ENCODE peak calls at places on chromosome 11, in ten cellular contexts. One of them, this sample, is unnamed.

GRCh38 chr11:118615282-118615979 is 8.0 kb downstream of the PHLDB1 start:
- DNase-seq in tibial nerve: no peak
- DNase-seq in lower lobe of right lung: peak; percentile 41
- DNase-seq in left ventricle myocardium inferior: no peak
- DNase-seq in right lobe of liver: no peak
- DNase-seq in Caco-2: peak; percentile 90
- DNase-seq in heart left ventricle: no peak
- DNase-seq in fibroblast of lung: no peak
- DNase-seq in PC-9: peak; percentile 75
- DNase-seq in RWPE2: no peak
- DNase-seq in this sample: peak; percentile 49

GRCh38 chr11:22130462-22131053 is 62.3 kb upstream of the ANO5 start:
- DNase-seq in tibial nerve: no peak
- DNase-seq in lower lobe of right lung: no peak
- DNase-seq in left ventricle myocardium inferior: no peak
- DNase-seq in right lobe of liver: no peak
- DNase-seq in Caco-2: no peak
- DNase-seq in heart left ventricle: no peak
- DNase-seq in fibroblast of lung: no peak
- DNase-seq in PC-9: no peak
- DNase-seq in RWPE2: no peak
- DNase-seq in this sample: no peak

GRCh38 chr11:75072582-75072981 is 24.1 kb downstream of the OR2AT4 start:
- DNase-seq in tibial nerve: no peak
- DNase-seq in lower lobe of right lung: no peak
- DNase-seq in left ventricle myocardium inferior: no peak
- DNase-seq in right lobe of liver: no peak
- DNase-seq in Caco-2: no peak
- DNase-seq in heart left ventricle: no peak
- DNase-seq in fibroblast of lung: no peak
- DNase-seq in PC-9: no peak
- DNase-seq in RWPE2: no peak
- DNase-seq in this sample: no peak

GRCh38 chr11:47991266-47991830 is 11.0 kb downstream of the PTPRJ start:
- DNase-seq in tibial nerve: no peak
- DNase-seq in lower lobe of right lung: peak; percentile 55
- DNase-seq in left ventricle myocardium inferior: no peak
- DNase-seq in right lobe of liver: no peak
- DNase-seq in Caco-2: no peak
- DNase-seq in heart left ventricle: no peak
- DNase-seq in fibroblast of lung: no peak
- DNase-seq in PC-9: peak; percentile 70
- DNase-seq in RWPE2: no peak
- DNase-seq in this sample: no peak

GRCh38 chr11:2665747-2666710 is 33.8 kb downstream of the KCNQ1OT1 start:
- DNase-seq in tibial nerve: peak; percentile 25
- DNase-seq in lower lobe of right lung: no peak
- DNase-seq in left ventricle myocardium inferior: no peak
- DNase-seq in right lobe of liver: no peak
- DNase-seq in Caco-2: no peak
- DNase-seq in heart left ventricle: peak; percentile 29
- DNase-seq in fibroblast of lung: no peak
- DNase-seq in PC-9: no peak
- DNase-seq in RWPE2: no peak
- DNase-seq in this sample: no peak

GRCh38 chr11:73034777-73035176 is 107.3 kb downstream of the FCHSD2 start:
- DNase-seq in tibial nerve: no peak
- DNase-seq in lower lobe of right lung: no peak
- DNase-seq in left ventricle myocardium inferior: no peak
- DNase-seq in right lobe of liver: no peak
- DNase-seq in Caco-2: no peak
- DNase-seq in heart left ventricle: no peak
- DNase-seq in fibroblast of lung: no peak
- DNase-seq in PC-9: no peak
- DNase-seq in RWPE2: no peak
- DNase-seq in this sample: no peak

GRCh38 chr11:46159694-46160093 is 38.4 kb upstream of the PHF21A start:
- DNase-seq in tibial nerve: no peak
- DNase-seq in lower lobe of right lung: no peak
- DNase-seq in left ventricle myocardium inferior: no peak
- DNase-seq in right lobe of liver: no peak
- DNase-seq in Caco-2: peak; percentile 51
- DNase-seq in heart left ventricle: no peak
- DNase-seq in fibroblast of lung: no peak
- DNase-seq in PC-9: peak; percentile 84
- DNase-seq in RWPE2: peak; percentile 82
- DNase-seq in this sample: no peak

GRCh38 chr11:34068098-34068497 is 16.6 kb downstream of the CAPRIN1 start:
- DNase-seq in tibial nerve: no peak
- DNase-seq in lower lobe of right lung: no peak
- DNase-seq in left ventricle myocardium inferior: no peak
- DNase-seq in right lobe of liver: no peak
- DNase-seq in Caco-2: no peak
- DNase-seq in heart left ventricle: no peak
- DNase-seq in fibroblast of lung: peak; percentile 63
- DNase-seq in PC-9: no peak
- DNase-seq in RWPE2: no peak
- DNase-seq in this sample: no peak

DNA sequence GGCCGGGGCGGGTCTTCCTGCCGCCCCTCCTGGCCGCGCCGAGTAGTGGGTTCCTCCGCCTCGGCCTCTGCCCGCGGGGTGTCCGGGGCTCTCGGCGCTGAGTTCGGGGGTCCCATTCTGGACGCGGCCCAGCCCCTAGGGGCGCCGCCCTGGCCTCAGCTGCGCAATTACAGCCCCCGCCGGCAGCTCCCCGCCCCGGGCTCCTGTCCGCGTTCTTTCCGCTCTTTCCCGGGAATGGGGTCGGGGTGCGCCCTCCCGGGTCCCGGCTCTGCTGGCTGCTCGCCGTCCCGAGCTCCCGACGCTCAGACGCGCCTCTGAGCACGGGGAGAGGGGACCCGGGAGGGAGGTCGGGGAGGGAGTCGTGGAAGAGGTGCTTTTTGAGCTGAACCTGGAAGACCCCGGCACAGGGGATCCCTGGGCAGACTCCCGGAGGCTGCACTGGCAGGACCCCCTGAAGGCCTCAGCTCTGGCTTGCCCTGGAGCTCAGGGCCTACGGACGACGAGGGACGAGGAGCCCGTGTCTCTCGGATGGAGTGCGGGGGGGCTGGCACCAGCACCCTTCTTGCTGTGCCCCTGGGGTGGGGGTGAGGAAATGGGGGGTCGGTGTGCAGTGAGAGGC is 543 bp downstream of the TSPAN4 start:
- DNase-seq in tibial nerve: no peak
- DNase-seq in lower lobe of right lung: no peak
- DNase-seq in left ventricle myocardium inferior: no peak
- DNase-seq in right lobe of liver: no peak
- DNase-seq in Caco-2: no peak
- DNase-seq in heart left ventricle: no peak
- DNase-seq in fibroblast of lung: no peak
- DNase-seq in PC-9: no peak
- DNase-seq in RWPE2: no peak
- DNase-seq in this sample: no peak
- H3K4me1 ChIP-seq in tibial nerve: peaks cover 81% of the 10 kb centered on the region
- H3K4me1 ChIP-seq in lower lobe of right lung: peaks cover 77% of the 10 kb centered on the region
- H3K4me1 ChIP-seq in left ventricle myocardium inferior: peaks cover 97% of the 10 kb centered on the region
- H3K4me1 ChIP-seq in right lobe of liver: peaks cover 8% of the 10 kb centered on the region
- H3K4me1 ChIP-seq in Caco-2: peaks cover 30% of the 10 kb centered on the region
- H3K4me1 ChIP-seq in heart left ventricle: peaks cover 7% of the 10 kb centered on the region
- H3K4me1 ChIP-seq in fibroblast of lung: peaks cover 34% of the 10 kb centered on the region
- H3K4me1 ChIP-seq in PC-9: peaks cover 20% of the 10 kb centered on the region
- H3K4me1 ChIP-seq in RWPE2: peaks cover 24% of the 10 kb centered on the region
- H3K4me1 ChIP-seq in this sample: no peaks in the 10 kb centered on the region

GRCh38 chr11:128517457-128518230 is 69.7 kb downstream of the ETS1 start:
- DNase-seq in tibial nerve: no peak
- DNase-seq in lower lobe of right lung: no peak
- DNase-seq in left ventricle myocardium inferior: no peak
- DNase-seq in right lobe of liver: no peak
- DNase-seq in Caco-2: no peak
- DNase-seq in heart left ventricle: no peak
- DNase-seq in fibroblast of lung: no peak
- DNase-seq in PC-9: no peak
- DNase-seq in RWPE2: no peak
- DNase-seq in this sample: no peak

GRCh38 chr11:128516886-128517285 is 70.5 kb downstream of the ETS1 start:
- DNase-seq in tibial nerve: no peak
- DNase-seq in lower lobe of right lung: no peak
- DNase-seq in left ventricle myocardium inferior: no peak
- DNase-seq in right lobe of liver: no peak
- DNase-seq in Caco-2: no peak
- DNase-seq in heart left ventricle: no peak
- DNase-seq in fibroblast of lung: no peak
- DNase-seq in PC-9: no peak
- DNase-seq in RWPE2: no peak
- DNase-seq in this sample: no peak

GRCh38 chr11:128519353-128519752 is 68.0 kb downstream of the ETS1 start:
- DNase-seq in tibial nerve: no peak
- DNase-seq in lower lobe of right lung: no peak
- DNase-seq in left ventricle myocardium inferior: no peak
- DNase-seq in right lobe of liver: no peak
- DNase-seq in Caco-2: no peak
- DNase-seq in heart left ventricle: no peak
- DNase-seq in fibroblast of lung: peak; percentile 31
- DNase-seq in PC-9: no peak
- DNase-seq in RWPE2: no peak
- DNase-seq in this sample: no peak

GRCh38 chr11:128520206-128520885 is 67.0 kb downstream of the ETS1 start:
- DNase-seq in tibial nerve: no peak
- DNase-seq in lower lobe of right lung: no peak
- DNase-seq in left ventricle myocardium inferior: no peak
- DNase-seq in right lobe of liver: no peak
- DNase-seq in Caco-2: no peak
- DNase-seq in heart left ventricle: no peak
- DNase-seq in fibroblast of lung: peak; percentile 32
- DNase-seq in PC-9: no peak
- DNase-seq in RWPE2: no peak
- DNase-seq in this sample: no peak

GRCh38 chr11:128518493-128519207 is 68.7 kb downstream of the ETS1 start:
- DNase-seq in tibial nerve: no peak
- DNase-seq in lower lobe of right lung: no peak
- DNase-seq in left ventricle myocardium inferior: no peak
- DNase-seq in right lobe of liver: no peak
- DNase-seq in Caco-2: no peak
- DNase-seq in heart left ventricle: no peak
- DNase-seq in fibroblast of lung: peak; percentile 38
- DNase-seq in PC-9: no peak
- DNase-seq in RWPE2: no peak
- DNase-seq in this sample: no peak
- H3K4me3 ChIP-seq in tibial nerve: peak overlapping the region; percentile 0
- H3K4me3 ChIP-seq in lower lobe of right lung: peak overlapping the region; percentile 71
- H3K4me3 ChIP-seq in left ventricle myocardium inferior: peak overlapping the region; percentile 81
- H3K4me3 ChIP-seq in right lobe of liver: peak overlapping the region; percentile 67
- H3K4me3 ChIP-seq in Caco-2: no peak overlapping the region
- H3K4me3 ChIP-seq in heart left ventricle: peak overlapping the region; percentile 93
- H3K4me3 ChIP-seq in fibroblast of lung: peak overlapping the region; percentile 94
- H3K4me3 ChIP-seq in PC-9: no peak overlapping the region
- H3K4me3 ChIP-seq in RWPE2: peak overlapping the region; percentile 60
- H3K4me3 ChIP-seq in this sample: no peak overlapping the region

GRCh38 chr11:111373590-111373989 is 5.5 kb downstream of the POU2AF1 start:
- DNase-seq in tibial nerve: no peak
- DNase-seq in lower lobe of right lung: no peak
- DNase-seq in left ventricle myocardium inferior: no peak
- DNase-seq in right lobe of liver: no peak
- DNase-seq in Caco-2: no peak
- DNase-seq in heart left ventricle: no peak
- DNase-seq in fibroblast of lung: no peak
- DNase-seq in PC-9: no peak
- DNase-seq in RWPE2: no peak
- DNase-seq in this sample: no peak
- H3K4me1 ChIP-seq in tibial nerve: peaks cover 3% of the 10 kb centered on the region
- H3K4me1 ChIP-seq in lower lobe of right lung: no peaks in the 10 kb centered on the region
- H3K4me1 ChIP-seq in left ventricle myocardium inferior: no peaks in the 10 kb centered on the region
- H3K4me1 ChIP-seq in right lobe of liver: no peaks in the 10 kb centered on the region
- H3K4me1 ChIP-seq in Caco-2: peaks cover 7% of the 10 kb centered on the region
- H3K4me1 ChIP-seq in heart left ventricle: no peaks in the 10 kb centered on the region
- H3K4me1 ChIP-seq in fibroblast of lung: no peaks in the 10 kb centered on the region
- H3K4me1 ChIP-seq in PC-9: peaks cover 30% of the 10 kb centered on the region
- H3K4me1 ChIP-seq in RWPE2: peaks cover 8% of the 10 kb centered on the region
- H3K4me1 ChIP-seq in this sample: no peaks in the 10 kb centered on the region

GRCh38 chr11:12196335-12196734 is 85.9 kb downstream of the MICAL2 start:
- DNase-seq in tibial nerve: no peak
- DNase-seq in lower lobe of right lung: no peak
- DNase-seq in left ventricle myocardium inferior: no peak
- DNase-seq in right lobe of liver: no peak
- DNase-seq in Caco-2: no peak
- DNase-seq in heart left ventricle: no peak
- DNase-seq in fibroblast of lung: no peak
- DNase-seq in PC-9: no peak
- DNase-seq in RWPE2: no peak
- DNase-seq in this sample: no peak
- H3K4me3 ChIP-seq in tibial nerve: no peak overlapping the region
- H3K4me3 ChIP-seq in lower lobe of right lung: peak overlapping the region; percentile 23
- H3K4me3 ChIP-seq in left ventricle myocardium inferior: no peak overlapping the region
- H3K4me3 ChIP-seq in right lobe of liver: no peak overlapping the region
- H3K4me3 ChIP-seq in Caco-2: no peak overlapping the region
- H3K4me3 ChIP-seq in heart left ventricle: no peak overlapping the region
- H3K4me3 ChIP-seq in fibroblast of lung: no peak overlapping the region
- H3K4me3 ChIP-seq in PC-9: no peak overlapping the region
- H3K4me3 ChIP-seq in RWPE2: no peak overlapping the region
- H3K4me3 ChIP-seq in this sample: no peak overlapping the region

GRCh38 chr11:128492903-128493569 is 94.3 kb downstream of the ETS1 start:
- DNase-seq in tibial nerve: no peak
- DNase-seq in lower lobe of right lung: no peak
- DNase-seq in left ventricle myocardium inferior: no peak
- DNase-seq in right lobe of liver: no peak
- DNase-seq in Caco-2: no peak
- DNase-seq in heart left ventricle: no peak
- DNase-seq in fibroblast of lung: no peak
- DNase-seq in PC-9: no peak
- DNase-seq in RWPE2: no peak
- DNase-seq in this sample: no peak
- H3K4me1 ChIP-seq in tibial nerve: peaks cover 77% of the 10 kb centered on the region
- H3K4me1 ChIP-seq in lower lobe of right lung: peaks cover 76% of the 10 kb centered on the region
- H3K4me1 ChIP-seq in left ventricle myocardium inferior: peaks cover 100% of the 10 kb centered on the region
- H3K4me1 ChIP-seq in right lobe of liver: peaks cover 18% of the 10 kb centered on the region
- H3K4me1 ChIP-seq in Caco-2: peaks cover 6% of the 10 kb centered on the region
- H3K4me1 ChIP-seq in heart left ventricle: peaks cover 36% of the 10 kb centered on the region
- H3K4me1 ChIP-seq in fibroblast of lung: peaks cover 59% of the 10 kb centered on the region
- H3K4me1 ChIP-seq in PC-9: peaks cover 59% of the 10 kb centered on the region
- H3K4me1 ChIP-seq in RWPE2: peaks cover 83% of the 10 kb centered on the region
- H3K4me1 ChIP-seq in this sample: peaks cover 6% of the 10 kb centered on the region

DNA sequence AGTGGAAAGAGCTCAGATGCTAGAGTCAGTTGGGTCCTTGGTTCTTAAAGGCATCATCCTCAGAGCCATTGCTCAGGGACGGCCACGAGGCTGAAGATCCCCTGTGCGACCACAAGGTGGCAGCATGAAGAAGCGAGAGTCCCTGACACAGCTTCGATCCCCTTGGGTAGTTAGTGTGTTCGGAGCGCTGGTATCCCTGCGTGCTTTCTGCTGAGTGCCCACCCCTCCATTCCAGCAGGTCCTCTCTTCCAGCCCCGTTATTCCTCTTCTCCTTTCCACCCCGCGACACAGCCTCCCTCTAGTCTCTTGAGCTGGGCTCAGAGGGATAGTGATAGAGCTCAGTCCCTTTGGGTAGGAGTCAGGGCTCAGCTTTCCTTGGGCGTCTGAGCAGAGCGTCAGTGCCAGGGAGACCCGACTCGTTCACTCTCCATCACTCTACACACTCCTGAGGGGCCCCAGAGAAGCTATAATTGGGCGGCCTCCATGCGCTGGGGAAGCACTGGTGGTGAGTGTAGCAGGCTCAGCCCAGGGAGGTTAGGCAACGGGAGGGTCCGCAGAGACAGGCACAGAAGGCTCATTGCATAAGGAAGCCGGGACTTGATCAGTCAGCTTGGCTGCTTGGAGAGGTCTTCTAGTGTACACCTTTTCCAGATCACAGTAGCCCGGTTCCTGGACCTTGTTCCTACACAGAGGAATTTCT is at the start of gene OR51D1:
- DNase-seq in tibial nerve: peak; percentile 69
- DNase-seq in lower lobe of right lung: peak; percentile 74
- DNase-seq in left ventricle myocardium inferior: peak; percentile 64
- DNase-seq in right lobe of liver: peak; percentile 57
- DNase-seq in Caco-2: peak; percentile 78
- DNase-seq in heart left ventricle: peak; percentile 79
- DNase-seq in fibroblast of lung: peak; percentile 59
- DNase-seq in PC-9: peak; percentile 24
- DNase-seq in RWPE2: no peak
- DNase-seq in this sample: peak; percentile 65
- H3K4me3 ChIP-seq in tibial nerve: no peak within 1 kb of the TSS
- H3K4me3 ChIP-seq in lower lobe of right lung: peak within 1 kb of the TSS; percentile 12
- H3K4me3 ChIP-seq in left ventricle myocardium inferior: peak within 1 kb of the TSS; percentile 57
- H3K4me3 ChIP-seq in right lobe of liver: no peak within 1 kb of the TSS
- H3K4me3 ChIP-seq in Caco-2: no peak within 1 kb of the TSS
- H3K4me3 ChIP-seq in heart left ventricle: peak within 1 kb of the TSS; percentile 41
- H3K4me3 ChIP-seq in fibroblast of lung: no peak within 1 kb of the TSS
- H3K4me3 ChIP-seq in PC-9: no peak within 1 kb of the TSS
- H3K4me3 ChIP-seq in RWPE2: no peak within 1 kb of the TSS
- H3K4me3 ChIP-seq in this sample: no peak within 1 kb of the TSS

This sample was measured in aorta.